ENCODE peak calls at places on chromosomes 3 and 15, in eight cellular contexts. L is H4, R is AG04450, K is activated T-cell treated with anti-CD3 and anti-CD28 coated beads for 4 hours, C is upper lobe of right lung, M is NCI-H446, O is NCI-H460, I is occipital lobe. D is an unnamed sample.

GRCh38 chr3:39178553-39178952 is 13.8 kb downstream of the XIRP1 start:
- DNase-seq in L (peak), R (no peak), K (no peak), C (no peak), M (no peak), O (no peak), I (no peak), D (no peak)

GRCh38 chr3:185796431-185797107 is 28.3 kb downstream of the IGF2BP2 start:
- DNase-seq in L (peak), R (no peak), K (no peak), C (no peak), M (no peak), O (peak), I (no peak), D (no peak)

GRCh38 chr3:130044370-130044769 is 37.3 kb upstream of the ALG1L2 start:
- DNase-seq in L (no peak), R (no peak), K (no peak), C (no peak), M (no peak), O (no peak), I (no peak), D (no peak)

GRCh38 chr3:49140080-49140479 is 7.2 kb upstream of the LAMB2 start:
- DNase-seq in L (no peak), R (no peak), K (no peak), C (no peak), M (no peak), O (no peak), I (no peak), D (no peak)

GRCh38 chr3:128491900-128492352 is 1.1 kb downstream of the GATA2 start:
- DNase-seq in L (no peak), R (no peak), K (no peak), C (peak), M (no peak), O (no peak), I (no peak), D (no peak)

GRCh38 chr3:27253391-27253790 is 115.8 kb downstream of the NEK10 start:
- DNase-seq in L (no peak), R (no peak), K (no peak), C (no peak), M (no peak), O (no peak), I (no peak), D (no peak)

GRCh38 chr3:108388136-108389132 is 92.1 kb downstream of the HHLA2 start:
- DNase-seq in L (no peak), R (no peak), K (no peak), C (no peak), M (no peak), O (no peak), I (peak), D (no peak)

GRCh38 chr15:70762469-70763119 is 764 bp downstream of the UACA start:
- DNase-seq in L (peak), R (no peak), K (no peak), C (peak), M (no peak), O (no peak), I (no peak), D (no peak)

GRCh38 chr3:134462236-134463059 is 23.3 kb downstream of the ANAPC13 start:
- DNase-seq in L (no peak), R (peak), K (no peak), C (no peak), M (no peak), O (no peak), I (no peak), D (no peak)

GRCh38 chr3:98182196-98182595 is 15.7 kb downstream of the OR5H15 start:
- DNase-seq in L (no peak), R (no peak), K (no peak), C (no peak), M (no peak), O (no peak), I (no peak), D (no peak)

GRCh38 chr3:64223809-64224570 is 1.3 kb downstream of the PRICKLE2 start:
- DNase-seq in L (no peak), R (no peak), K (no peak), C (no peak), M (no peak), O (no peak), I (peak), D (no peak)

GRCh38 chr3:8490079-8490552 is 11.5 kb upstream of the LMCD1 start:
- DNase-seq in L (peak), R (peak), K (no peak), C (no peak), M (no peak), O (peak), I (no peak), D (no peak)

GRCh38 chr3:150723946-150724345 is 20.2 kb upstream of the ERICH6 start:
- DNase-seq in L (no peak), R (no peak), K (no peak), C (no peak), M (no peak), O (no peak), I (no peak), D (no peak)

GRCh38 chr3:52112056-52112455 is 42.2 kb downstream of the POC1A start:
- DNase-seq in L (no peak), R (no peak), K (no peak), C (no peak), M (no peak), O (no peak), I (no peak), D (no peak)

GRCh38 chr3:39428745-39429201 is 22.3 kb downstream of the RPSA start:
- DNase-seq in L (no peak), R (no peak), K (no peak), C (no peak), M (no peak), O (no peak), I (no peak), D (no peak)

GRCh38 chr3:41598804-41599481 is 363.0 kb downstream of the ULK4 start:
- DNase-seq in L (no peak), R (peak), K (no peak), C (no peak), M (no peak), O (no peak), I (no peak), D (no peak)

GRCh38 chr3:169662215-169663070 is 1.1 kb downstream of the MECOM start:
- DNase-seq in L (peak), R (no peak), K (no peak), C (peak), M (no peak), O (peak), I (peak), D (no peak)

GRCh38 chr15:88127477-88127799 is 129.1 kb downstream of the NTRK3 start:
- DNase-seq in L (no peak), R (no peak), K (no peak), C (no peak), M (no peak), O (no peak), I (no peak), D (no peak)

GRCh38 chr3:197001972-197002700 is 27.5 kb downstream of the MELTF start:
- DNase-seq in L (no peak), R (no peak), K (no peak), C (peak), M (no peak), O (no peak), I (peak), D (no peak)

GRCh38 chr15:80375968-80376891 is 28.0 kb upstream of the ARNT2 start:
- DNase-seq in L (no peak), R (no peak), K (no peak), C (no peak), M (no peak), O (no peak), I (no peak), D (no peak)

GRCh38 chr3:135226057-135226456 is 431.0 kb downstream of the EPHB1 start:
- DNase-seq in L (no peak), R (no peak), K (no peak), C (no peak), M (no peak), O (no peak), I (no peak), D (no peak)

GRCh38 chr3:14537590-14538450 is 2.3 kb downstream of the GRIP2 start:
- DNase-seq in L (no peak), R (no peak), K (no peak), C (no peak), M (no peak), O (no peak), I (no peak), D (peak)